ENCODE peak calls at places on chromosomes 16 and 17, in eight cellular contexts. One of them, this sample, is unnamed.
A peak's percentile ranks its signal among the peaks of the same experiment; 100 is the strongest.

GRCh38 chr17:866568-867087 is 84.5 kb downstream of the MRM3 start:
- DNase-seq in NCI-H1105 treated with DMSO at 0.1 percent for 48 hours: no peak
- DNase-seq in NCI-H774: no peak
- DNase-seq in NCI-H460: no peak
- DNase-seq in amygdala: no peak
- DNase-seq in stimulated activated CD4-positive, alpha-beta T cell treated with anti-CD3 and anti-CD28 coated beads, Interleukin-12 subunit alpha, Interleukin-12 subunit beta, amount 100 ng/mL, for 48 hours: no peak
- DNase-seq in germinal center: no peak
- DNase-seq in lower lobe of right lung: no peak
- DNase-seq in this sample: no peak

GRCh38 chr17:49508061-49508865 is 13.2 kb downstream of the NGFR start:
- DNase-seq in germinal center: no peak
- DNase-seq in amygdala: no peak
- DNase-seq in lower lobe of right lung: no peak
- DNase-seq in NCI-H460: no peak
- DNase-seq in NCI-H774: no peak
- DNase-seq in NCI-H1105 treated with DMSO at 0.1 percent for 48 hours: peak; percentile 43
- DNase-seq in stimulated activated CD4-positive, alpha-beta T cell treated with anti-CD3 and anti-CD28 coated beads, Interleukin-12 subunit alpha, Interleukin-12 subunit beta, amount 100 ng/mL, for 48 hours: no peak
- DNase-seq in this sample: no peak

GRCh38 chr17:82300707-82301270 is 16.6 kb downstream of the CD7 start:
- DNase-seq in NCI-H774: peak; percentile 44
- DNase-seq in amygdala: no peak
- DNase-seq in lower lobe of right lung: peak; percentile 82
- DNase-seq in germinal center: peak; percentile 73
- DNase-seq in NCI-H460: peak; percentile 66
- DNase-seq in stimulated activated CD4-positive, alpha-beta T cell treated with anti-CD3 and anti-CD28 coated beads, Interleukin-12 subunit alpha, Interleukin-12 subunit beta, amount 100 ng/mL, for 48 hours: no peak
- DNase-seq in NCI-H1105 treated with DMSO at 0.1 percent for 48 hours: no peak
- DNase-seq in this sample: peak; percentile 85

GRCh38 chr16:88118376-88118775 is 167.1 kb downstream of the BANP start:
- DNase-seq in amygdala: no peak
- DNase-seq in stimulated activated CD4-positive, alpha-beta T cell treated with anti-CD3 and anti-CD28 coated beads, Interleukin-12 subunit alpha, Interleukin-12 subunit beta, amount 100 ng/mL, for 48 hours: no peak
- DNase-seq in germinal center: no peak
- DNase-seq in NCI-H1105 treated with DMSO at 0.1 percent for 48 hours: no peak
- DNase-seq in lower lobe of right lung: no peak
- DNase-seq in NCI-H774: no peak
- DNase-seq in NCI-H460: no peak
- DNase-seq in this sample: no peak

GRCh38 chr17:58285422-58285810 is 4.7 kb upstream of the MPO start:
- DNase-seq in lower lobe of right lung: no peak
- DNase-seq in NCI-H460: no peak
- DNase-seq in stimulated activated CD4-positive, alpha-beta T cell treated with anti-CD3 and anti-CD28 coated beads, Interleukin-12 subunit alpha, Interleukin-12 subunit beta, amount 100 ng/mL, for 48 hours: no peak
- DNase-seq in germinal center: no peak
- DNase-seq in NCI-H774: no peak
- DNase-seq in NCI-H1105 treated with DMSO at 0.1 percent for 48 hours: no peak
- DNase-seq in amygdala: no peak
- DNase-seq in this sample: no peak

GRCh38 chr16:85720319-85720637 is 30.6 kb downstream of the C16orf74 start:
- DNase-seq in lower lobe of right lung: no peak
- DNase-seq in NCI-H1105 treated with DMSO at 0.1 percent for 48 hours: no peak
- DNase-seq in germinal center: no peak
- DNase-seq in NCI-H774: no peak
- DNase-seq in stimulated activated CD4-positive, alpha-beta T cell treated with anti-CD3 and anti-CD28 coated beads, Interleukin-12 subunit alpha, Interleukin-12 subunit beta, amount 100 ng/mL, for 48 hours: no peak
- DNase-seq in NCI-H460: no peak
- DNase-seq in amygdala: no peak
- DNase-seq in this sample: no peak

GRCh38 chr17:51805765-51806164 is 352.7 kb downstream of the CA10 start:
- DNase-seq in lower lobe of right lung: no peak
- DNase-seq in amygdala: no peak
- DNase-seq in NCI-H774: peak; percentile 43
- DNase-seq in NCI-H460: no peak
- DNase-seq in stimulated activated CD4-positive, alpha-beta T cell treated with anti-CD3 and anti-CD28 coated beads, Interleukin-12 subunit alpha, Interleukin-12 subunit beta, amount 100 ng/mL, for 48 hours: no peak
- DNase-seq in NCI-H1105 treated with DMSO at 0.1 percent for 48 hours: no peak
- DNase-seq in germinal center: no peak
- DNase-seq in this sample: no peak

GRCh38 chr17:66548659-66549311 is 246.4 kb downstream of the PRKCA start:
- DNase-seq in NCI-H460: no peak
- DNase-seq in germinal center: no peak
- DNase-seq in stimulated activated CD4-positive, alpha-beta T cell treated with anti-CD3 and anti-CD28 coated beads, Interleukin-12 subunit alpha, Interleukin-12 subunit beta, amount 100 ng/mL, for 48 hours: no peak
- DNase-seq in amygdala: no peak
- DNase-seq in NCI-H774: no peak
- DNase-seq in NCI-H1105 treated with DMSO at 0.1 percent for 48 hours: no peak
- DNase-seq in lower lobe of right lung: no peak
- DNase-seq in this sample: no peak

GRCh38 chr16:89114159-89114981 is 20.7 kb downstream of the ACSF3 start:
- DNase-seq in NCI-H774: no peak
- DNase-seq in NCI-H460: no peak
- DNase-seq in germinal center: peak; percentile 24
- DNase-seq in NCI-H1105 treated with DMSO at 0.1 percent for 48 hours: no peak
- DNase-seq in lower lobe of right lung: peak; percentile 47
- DNase-seq in amygdala: no peak
- DNase-seq in stimulated activated CD4-positive, alpha-beta T cell treated with anti-CD3 and anti-CD28 coated beads, Interleukin-12 subunit alpha, Interleukin-12 subunit beta, amount 100 ng/mL, for 48 hours: no peak
- DNase-seq in this sample: peak; percentile 50